ENCODE peak calls at places on chromosome X, in eight cellular contexts. N, X, G, U, Y, F, R and Z are unnamed samples.

GRCh38 chrX:12332786-12333347 is 194.6 kb downstream of the FRMPD4 start:
- DNase-seq in N (no peak), X (no peak), G (no peak), U (no peak), Y (no peak), F (no peak), R (no peak), Z (no peak)

GRCh38 chrX:130654409-130654970 is 248.5 kb downstream of the ENOX2 start:
- DNase-seq in N (peak; percentile 9), X (no peak), G (no peak), U (no peak), Y (no peak), F (no peak), R (no peak), Z (no peak)

GRCh38 chrX:46268429-46268828 is 276.8 kb downstream of the ZNF674 start:
- DNase-seq in N (no peak), X (no peak), G (no peak), U (no peak), Y (no peak), F (no peak), R (no peak), Z (no peak)

GRCh38 chrX:33725556-33726232 is 406.4 kb downstream of the FAM47A start:
- DNase-seq in N (peak; percentile 31), X (no peak), G (no peak), U (peak; percentile 59), Y (no peak), F (no peak), R (no peak), Z (no peak)

GRCh38 chrX:107709266-107709795 is 66.3 kb downstream of the TSC22D3 start:
- DNase-seq in N (no peak), X (no peak), G (no peak), U (no peak), Y (no peak), F (peak; percentile 4), R (no peak), Z (no peak)

GRCh38 chrX:17553961-17554482 is 179.0 kb downstream of the NHS start:
- DNase-seq in N (no peak), X (no peak), G (no peak), U (no peak), Y (no peak), F (no peak), R (no peak), Z (no peak)

GRCh38 chrX:39726810-39727209 is 370.9 kb downstream of the BCOR start:
- DNase-seq in N (peak; percentile 50), X (no peak), G (no peak), U (no peak), Y (no peak), F (no peak), R (peak; percentile 28), Z (no peak)

GRCh38 chrX:49079489-49080428 is at the start of gene WDR45:
- DNase-seq in N (peak; percentile 68), X (peak; percentile 71), G (peak; percentile 78), U (peak; percentile 58), Y (no peak), F (peak; percentile 79), R (peak; percentile 69), Z (peak; percentile 65)

GRCh38 chrX:47217121-47217851 is 1.2 kb upstream of the CDK16 start:
- DNase-seq in N (no peak), X (peak; percentile 15), G (no peak), U (no peak), Y (no peak), F (no peak), R (no peak), Z (no peak)

GRCh38 chrX:79270401-79270800 is 96.7 kb downstream of the ITM2A start:
- DNase-seq in N (no peak), X (peak; percentile 70), G (peak; percentile 26), U (peak; percentile 33), Y (no peak), F (no peak), R (no peak), Z (no peak)

GRCh38 chrX:10485331-10485730 is 135.1 kb downstream of the MID1 start:
- DNase-seq in N (no peak), X (no peak), G (no peak), U (no peak), Y (no peak), F (no peak), R (no peak), Z (no peak)

GRCh38 chrX:87895421-87895820 is 377.8 kb downstream of the KLHL4 start:
- DNase-seq in N (no peak), X (no peak), G (no peak), U (no peak), Y (no peak), F (no peak), R (no peak), Z (no peak)

GRCh38 chrX:8191022-8191421 is 20.0 kb upstream of the VCX2 start:
- DNase-seq in N (no peak), X (no peak), G (no peak), U (no peak), Y (no peak), F (peak; percentile 69), R (no peak), Z (no peak)

GRCh38 chrX:47497274-47497673 is 14.3 kb upstream of the ZNF41 start:
- DNase-seq in N (peak; percentile 45), X (no peak), G (no peak), U (no peak), Y (no peak), F (no peak), R (no peak), Z (peak; percentile 7)

GRCh38 chrX:47091149-47091775 is 13.0 kb downstream of the RGN start:
- DNase-seq in N (peak; percentile 14), X (no peak), G (peak; percentile 41), U (no peak), Y (no peak), F (no peak), R (no peak), Z (peak; percentile 58)

GRCh38 chrX:40843643-40844042 is 108.3 kb upstream of the MED14 start:
- DNase-seq in N (no peak), X (no peak), G (no peak), U (no peak), Y (no peak), F (no peak), R (no peak), Z (no peak)

GRCh38 chrX:107562482-107562881 is 65.8 kb upstream of the PRPS1 start:
- DNase-seq in N (peak; percentile 76), X (no peak), G (no peak), U (no peak), Y (no peak), F (no peak), R (no peak), Z (peak; percentile 55)

GRCh38 chrX:136112781-136113180 is 34.6 kb upstream of the FHL1 start:
- DNase-seq in N (no peak), X (no peak), G (no peak), U (no peak), Y (no peak), F (no peak), R (no peak), Z (no peak)

GRCh38 chrX:154450312-154450711 is 6.4 kb downstream of the FAM50A start:
- DNase-seq in N (no peak), X (no peak), G (no peak), U (no peak), Y (no peak), F (no peak), R (no peak), Z (no peak)

GRCh38 chrX:10529344-10529743 is 91.0 kb downstream of the MID1 start:
- DNase-seq in N (no peak), X (no peak), G (no peak), U (no peak), Y (no peak), F (no peak), R (no peak), Z (no peak)

GRCh38 chrX:139909716-139910115 is 23.1 kb downstream of the ATP11C start:
- DNase-seq in N (no peak), X (no peak), G (no peak), U (no peak), Y (no peak), F (no peak), R (no peak), Z (no peak)

GRCh38 chrX:108126661-108127060 is 35.1 kb downstream of the ATG4A start:
- DNase-seq in N (no peak), X (no peak), G (no peak), U (no peak), Y (no peak), F (no peak), R (no peak), Z (no peak)

GRCh38 chrX:138929905-138930304 is 218.4 kb upstream of the FGF13 start:
- DNase-seq in N (no peak), X (no peak), G (no peak), U (no peak), Y (no peak), F (no peak), R (no peak), Z (no peak)

GRCh38 chrX:155900765-155901164 is 19.6 kb downstream of the VAMP7 start:
- DNase-seq in N (no peak), X (no peak), G (no peak), U (no peak), Y (no peak), F (no peak), R (no peak), Z (no peak)

GRCh38 chrX:96715412-96715940 is 30.8 kb downstream of the DIAPH2 start:
- DNase-seq in N (no peak), X (no peak), G (no peak), U (no peak), Y (no peak), F (no peak), R (no peak), Z (no peak)

GRCh38 chrX:150361070-150361776 is 1.9 kb upstream of the MAMLD1 start:
- DNase-seq in N (no peak), X (peak; percentile 20), G (no peak), U (peak; percentile 25), Y (no peak), F (peak; percentile 32), R (no peak), Z (peak; percentile 20)

GRCh38 chrX:14616876-14617275 is 87.5 kb downstream of the GLRA2 start:
- DNase-seq in N (no peak), X (no peak), G (no peak), U (no peak), Y (no peak), F (no peak), R (no peak), Z (no peak)

GRCh38 chrX:19709812-19710518 is 177.4 kb downstream of the SH3KBP1 start:
- DNase-seq in N (peak; percentile 85), X (no peak), G (no peak), U (no peak), Y (no peak), F (no peak), R (no peak), Z (peak; percentile 71)

GRCh38 chrX:19848110-19848509 is 39.3 kb downstream of the SH3KBP1 start:
- DNase-seq in N (no peak), X (no peak), G (no peak), U (no peak), Y (no peak), F (no peak), R (no peak), Z (no peak)

GRCh38 chrX:153921511-153922285 is 4.4 kb downstream of the ARHGAP4 start:
- DNase-seq in N (no peak), X (no peak), G (no peak), U (no peak), Y (no peak), F (no peak), R (peak; percentile 56), Z (no peak)

GRCh38 chrX:21975827-21976226 is 35.3 kb downstream of the SMS start:
- DNase-seq in N (peak; percentile 68), X (no peak), G (no peak), U (no peak), Y (no peak), F (no peak), R (no peak), Z (peak; percentile 31)

GRCh38 chrX:69027181-69028005 is 137.9 kb downstream of the PJA1 start:
- DNase-seq in N (peak; percentile 60), X (no peak), G (no peak), U (peak; percentile 36), Y (no peak), F (peak; percentile 66), R (no peak), Z (peak; percentile 48)

GRCh38 chrX:23616361-23616760 is 50.9 kb upstream of the PRDX4 start:
- DNase-seq in N (peak; percentile 18), X (no peak), G (peak; percentile 24), U (no peak), Y (no peak), F (no peak), R (peak; percentile 16), Z (no peak)

GRCh38 chrX:130393451-130394074 is 8.1 kb upstream of the GPR119 start:
- DNase-seq in N (peak; percentile 50), X (no peak), G (no peak), U (peak; percentile 61), Y (peak; percentile 9), F (no peak), R (peak; percentile 23), Z (peak; percentile 38)